ENCODE peak calls at places on chromosomes 12 and 14, in five cellular contexts. Z is right atrium auricular region, U is AG10803, O is fibroblast of mammary gland, R is left lung. L is an unnamed sample.
A peak's percentile ranks its signal among the peaks of the same experiment; 100 is the strongest.

GRCh38 chr12:131261906-131262305 is 308.2 kb downstream of the ADGRD1 start:
- DNase-seq in Z (no peak), U (no peak), O (no peak), R (no peak), L (no peak)

GRCh38 chr14:70078329-70078728 is 110.4 kb downstream of the SLC8A3 start:
- DNase-seq in Z (no peak), U (no peak), O (no peak), R (no peak), L (no peak)

GRCh38 chr12:72872488-72872887 is 600.3 kb downstream of the TRHDE start:
- DNase-seq in Z (no peak), U (no peak), O (no peak), R (no peak), L (no peak)

GRCh38 chr12:90292183-90292582 is 583.5 kb upstream of the ATP2B1 start:
- DNase-seq in Z (no peak), U (no peak), O (no peak), R (no peak), L (no peak)

GRCh38 chr14:95315156-95315555 is 4.6 kb downstream of the CLMN start:
- DNase-seq in Z (no peak), U (no peak), O (no peak), R (no peak), L (no peak)

GRCh38 chr12:118680361-118680963 is 300.9 kb upstream of the SRRM4 start:
- DNase-seq in Z (no peak), U (no peak), O (no peak), R (peak; percentile 50), L (no peak)

GRCh38 chr12:96466939-96467751 is 22.2 kb upstream of the CFAP54 start:
- DNase-seq in Z (no peak), U (no peak), O (peak; percentile 45), R (no peak), L (peak; percentile 5)

GRCh38 chr12:51797301-51797700 is 51.2 kb downstream of the FIGNL2 start:
- DNase-seq in Z (no peak), U (no peak), O (no peak), R (no peak), L (no peak)

GRCh38 chr12:6833189-6833890 is 5.1 kb downstream of the P3H3 start:
- DNase-seq in Z (no peak), U (no peak), O (no peak), R (no peak), L (no peak)

GRCh38 chr14:53613404-53614253 is 343.0 kb downstream of the BMP4 start:
- DNase-seq in Z (no peak), U (no peak), O (peak; percentile 10), R (no peak), L (no peak)

GRCh38 chr12:90548595-90548994 is 406.4 kb downstream of the CCER1 start:
- DNase-seq in Z (no peak), U (no peak), O (no peak), R (no peak), L (no peak)

GRCh38 chr14:59360923-59361794 is 104.0 kb downstream of the GPR135 start:
- DNase-seq in Z (peak; percentile 81), U (peak; percentile 43), O (peak; percentile 92), R (peak; percentile 79), L (no peak)

GRCh38 chr14:99707420-99707819 is 23.3 kb downstream of the CYP46A1 start:
- DNase-seq in Z (peak; percentile 7), U (no peak), O (no peak), R (no peak), L (peak; percentile 51)

GRCh38 chr12:89873745-89874144 is 165.1 kb upstream of the ATP2B1 start:
- DNase-seq in Z (no peak), U (peak; percentile 20), O (peak; percentile 32), R (no peak), L (no peak)

GRCh38 chr14:103899316-103899715 is 28.9 kb upstream of the TDRD9 start:
- DNase-seq in Z (no peak), U (no peak), O (no peak), R (peak; percentile 67), L (no peak)

GRCh38 chr12:46197876-46198275 is 71.0 kb downstream of the SLC38A1 start:
- DNase-seq in Z (no peak), U (no peak), O (no peak), R (no peak), L (no peak)

GRCh38 chr14:20191396-20191795 is 700 bp downstream of the OR11G2 start:
- DNase-seq in Z (no peak), U (no peak), O (no peak), R (no peak), L (no peak)

GRCh38 chr14:22510527-22511110 is 78.4 kb downstream of the DAD1 start:
- DNase-seq in Z (no peak), U (peak; percentile 88), O (no peak), R (no peak), L (no peak)

GRCh38 chr12:15629761-15630160 is 159.4 kb downstream of the EPS8 start:
- DNase-seq in Z (no peak), U (peak; percentile 63), O (peak; percentile 82), R (no peak), L (no peak)

GRCh38 chr12:57725851-57726150 is 12.7 kb downstream of the AGAP2 start:
- DNase-seq in Z (no peak), U (no peak), O (no peak), R (no peak), L (no peak)

GRCh38 chr14:38208825-38209562 is 1.3 kb downstream of the SSTR1 start:
- DNase-seq in Z (no peak), U (peak; percentile 83), O (peak; percentile 53), R (peak; percentile 80), L (no peak)

GRCh38 chr14:81416233-81416927 is 16.3 kb upstream of the STON2 start:
- DNase-seq in Z (no peak), U (no peak), O (no peak), R (no peak), L (no peak)

GRCh38 chr14:89616425-89617141 is 199.6 kb upstream of the FOXN3 start:
- DNase-seq in Z (no peak), U (peak; percentile 53), O (peak; percentile 31), R (no peak), L (no peak)

DNA sequence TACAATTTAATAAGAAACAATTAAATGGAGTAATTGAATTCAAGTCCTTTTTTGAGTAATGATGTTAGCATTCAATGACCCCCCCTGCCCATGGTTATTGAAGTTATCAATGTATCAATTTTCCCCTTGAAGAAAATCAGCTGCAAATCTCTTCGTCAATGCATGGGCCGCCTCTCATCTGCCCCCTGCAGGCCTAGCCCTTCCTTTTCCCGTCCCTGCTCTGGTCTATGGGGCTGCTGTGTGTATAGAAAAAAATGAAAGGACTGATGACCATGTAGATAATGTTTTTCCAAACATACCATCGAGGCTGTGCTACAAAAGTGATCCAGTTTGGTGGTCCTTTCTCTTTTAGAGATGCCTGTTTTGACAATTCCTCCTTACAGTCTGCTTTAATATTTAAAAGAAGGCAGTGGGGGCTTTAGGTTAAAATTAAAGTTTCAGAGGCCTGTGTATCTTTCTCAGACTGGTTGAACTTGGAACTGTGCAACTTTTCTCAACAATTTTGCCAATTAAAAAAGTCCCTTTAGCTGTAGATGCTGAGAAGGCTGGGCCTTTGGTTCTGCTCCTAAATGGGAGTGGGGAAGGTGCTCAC is 98.4 kb downstream of the APAF1 start:
- DNase-seq in Z (no peak), U (no peak), O (no peak), R (no peak), L (no peak)
- TF ChIP-seq CTCF in Z (no peak), U (peak; percentile 23), O (peak; percentile 51), R (no peak), L (peak; percentile 60)

GRCh38 chr12:38547586-38547985 is 231.0 kb downstream of the ALG10B start:
- DNase-seq in Z (no peak), U (no peak), O (no peak), R (no peak), L (no peak)

GRCh38 chr12:38541849-38542248 is 225.3 kb downstream of the ALG10B start:
- DNase-seq in Z (no peak), U (no peak), O (no peak), R (no peak), L (no peak)

GRCh38 chr12:38543151-38543550 is 226.6 kb downstream of the ALG10B start:
- DNase-seq in Z (no peak), U (no peak), O (no peak), R (peak; percentile 41), L (no peak)

GRCh38 chr12:38540156-38540555 is 223.6 kb downstream of the ALG10B start:
- DNase-seq in Z (no peak), U (no peak), O (no peak), R (no peak), L (no peak)

GRCh38 chr12:38544357-38545066 is 227.9 kb downstream of the ALG10B start:
- DNase-seq in Z (no peak), U (no peak), O (no peak), R (no peak), L (no peak)
- TF ChIP-seq CTCF in Z (no peak), U (no peak), O (no peak), R (no peak), L (no peak)

GRCh38 chr12:107594995-107595394 is 90.6 kb upstream of the PWP1 start:
- DNase-seq in Z (no peak), U (no peak), O (peak; percentile 53), R (no peak), L (no peak)

GRCh38 chr12:107591095-107591375 is 94.6 kb upstream of the PWP1 start:
- DNase-seq in Z (no peak), U (peak; percentile 28), O (no peak), R (no peak), L (no peak)

GRCh38 chr12:107593713-107594381 is 91.8 kb upstream of the PWP1 start:
- DNase-seq in Z (no peak), U (no peak), O (peak; percentile 6), R (no peak), L (no peak)

GRCh38 chr12:107586256-107586970 is 99.2 kb upstream of the PWP1 start:
- DNase-seq in Z (no peak), U (no peak), O (no peak), R (no peak), L (no peak)

DNA sequence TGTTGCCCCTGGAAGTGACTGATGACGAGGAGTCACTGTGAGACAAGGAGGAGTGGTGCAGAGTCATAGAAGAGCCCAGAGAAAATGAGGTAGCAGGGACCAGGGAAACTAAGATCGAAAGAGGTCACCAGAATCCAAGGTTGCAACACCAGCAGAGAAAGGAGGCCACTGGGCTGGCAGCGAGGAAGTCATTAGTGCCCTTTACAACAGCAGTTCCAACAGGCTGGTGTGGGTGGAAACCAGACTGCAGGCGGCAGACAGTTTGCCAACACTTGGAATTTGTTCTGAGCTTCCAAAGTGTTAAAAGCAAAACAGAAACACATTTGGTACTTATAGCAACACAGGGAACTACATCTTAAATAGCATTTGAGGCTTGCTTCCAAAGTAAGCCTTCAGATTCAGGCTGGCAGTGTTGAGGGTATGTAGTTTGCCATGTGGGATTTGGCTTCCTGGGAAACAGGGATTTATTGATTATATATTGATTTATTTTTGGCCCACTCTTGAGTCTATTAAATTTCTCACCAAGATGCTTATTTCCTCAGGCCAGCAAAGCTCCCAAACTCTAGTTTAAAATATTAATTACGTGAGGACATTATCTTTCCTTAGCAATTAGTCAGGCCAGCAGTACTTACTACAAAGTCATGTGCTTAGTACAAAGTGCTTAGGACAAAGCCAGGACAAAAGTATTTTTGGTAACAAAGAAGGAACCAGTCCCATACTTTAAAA is 95.1 kb upstream of the PWP1 start:
- DNase-seq in Z (no peak), U (peak; percentile 15), O (no peak), R (no peak), L (no peak)
- TF ChIP-seq CTCF in Z (no peak), U (no peak), O (no peak), R (no peak), L (no peak)

DNA sequence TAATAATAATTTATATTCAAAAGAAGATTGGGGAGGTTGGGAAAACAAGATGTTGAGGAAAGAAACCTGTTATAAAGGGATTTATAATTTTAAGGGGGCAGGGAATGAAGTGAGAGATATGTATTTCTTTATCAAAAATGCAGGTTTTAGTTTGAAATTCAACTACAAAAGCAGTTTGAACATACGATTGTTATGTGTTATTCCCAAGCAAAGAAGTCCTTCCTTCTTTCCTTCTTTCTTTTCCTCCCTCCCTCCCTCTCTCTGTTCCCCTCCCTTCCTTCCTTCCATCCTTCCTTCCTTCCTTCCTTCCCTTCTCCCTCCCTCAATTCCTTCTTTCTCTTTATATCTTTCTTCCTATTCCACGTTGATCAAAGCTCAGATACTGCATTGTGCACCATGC is 173.3 kb downstream of the NOVA1 start:
- DNase-seq in Z (no peak), U (no peak), O (no peak), R (no peak), L (no peak)
- TF ChIP-seq CTCF in Z (no peak), U (no peak), O (no peak), R (no peak), L (no peak)